ENCODE peak calls at places on chromosomes 13 and 19, in seven cellular contexts. C, G, Y, O, R, V and Z are unnamed samples.

GRCh38 chr19:49691243-49692101 is 556 bp downstream of the CPT1C start:
- DNase-seq in Y (peak; percentile 64), R (peak; percentile 72), G (no peak), C (no peak), V (peak; percentile 26), O (no peak), Z (peak; percentile 41)

GRCh38 chr13:109000207-109000606 is 370.8 kb downstream of the MYO16 start:
- DNase-seq in Y (no peak), R (no peak), O (no peak), V (no peak), G (no peak), C (no peak), Z (no peak)

GRCh38 chr13:46211116-46211515 is 612 bp upstream of the LRRC63 start:
- DNase-seq in G (peak; percentile 78), R (no peak), V (no peak), C (peak; percentile 45), Y (no peak), O (no peak), Z (no peak)

GRCh38 chr19:8158411-8159074 is 9.2 kb upstream of the FBN3 start:
- DNase-seq in R (no peak), O (peak; percentile 9), C (peak; percentile 26), V (peak; percentile 60), G (peak; percentile 70), Y (no peak), Z (peak; percentile 31)

GRCh38 chr19:56221851-56222250 is 19.8 kb downstream of the ZSCAN5C start:
- DNase-seq in Y (no peak), G (no peak), V (no peak), R (no peak), C (no peak), O (no peak), Z (no peak)

GRCh38 chr19:18379803-18380747 is 5.9 kb upstream of the GDF15 start:
- DNase-seq in Y (peak; percentile 76), O (peak; percentile 86), C (no peak), G (no peak), V (peak; percentile 59), R (peak; percentile 93), Z (no peak)

GRCh38 chr13:112346173-112346898 is 29.8 kb upstream of the SPACA7 start:
- DNase-seq in R (no peak), O (no peak), V (no peak), G (no peak), C (no peak), Y (no peak), Z (no peak)

GRCh38 chr13:106488671-106489070 is 46.8 kb downstream of the EFNB2 start:
- DNase-seq in V (no peak), C (no peak), Y (no peak), G (no peak), O (no peak), R (no peak), Z (no peak)

GRCh38 chr19:51059715-51060114 is 5.2 kb downstream of the KLK13 start:
- DNase-seq in R (no peak), O (no peak), V (no peak), G (no peak), C (no peak), Y (no peak), Z (no peak)

GRCh38 chr13:36718686-36719085 is 44.9 kb downstream of the SERTM1 start:
- DNase-seq in V (no peak), R (no peak), Y (no peak), O (no peak), G (no peak), C (no peak), Z (no peak)

GRCh38 chr19:17677002-17677401 is 11.2 kb downstream of the UNC13A start:
- DNase-seq in R (no peak), O (no peak), G (no peak), Y (no peak), C (no peak), V (no peak), Z (no peak)

DNA sequence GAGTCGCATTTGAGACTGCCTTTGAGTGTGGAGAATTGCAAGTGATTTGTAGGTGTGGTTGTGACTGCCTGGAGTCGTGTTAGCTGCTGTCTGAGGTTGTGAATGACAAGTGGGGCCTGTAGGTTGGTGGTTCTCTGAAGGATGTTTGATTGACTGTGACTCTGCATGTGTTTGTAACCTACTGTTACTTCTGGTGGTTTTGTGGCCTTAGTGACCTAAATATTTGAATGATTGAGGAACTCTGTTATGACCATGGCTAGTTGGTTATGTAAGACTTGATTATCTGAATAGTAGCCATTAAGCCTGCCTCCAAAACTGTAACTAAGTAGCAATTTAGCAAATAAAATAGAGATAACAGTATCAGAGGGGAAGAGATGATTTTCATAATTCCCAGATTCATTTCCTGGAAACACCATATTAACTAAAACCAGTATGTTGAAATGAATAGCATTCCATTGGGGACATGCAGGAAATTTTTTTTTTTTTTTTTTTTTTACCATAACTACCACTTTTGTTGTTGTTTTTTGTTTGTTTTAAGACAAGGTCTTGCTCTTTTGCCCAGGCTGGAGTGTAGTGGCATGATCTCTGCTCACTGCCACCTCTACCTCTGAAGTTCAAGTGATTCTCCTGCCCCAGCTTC is 846 bp downstream of the ZNF382 start:
- DNase-seq in O (no peak), G (no peak), R (no peak), V (no peak), C (no peak), Y (no peak), Z (no peak)
- H3K27ac ChIP-seq in O (peak overlapping the region; percentile 10), G (peak overlapping the region; percentile 91), R (peak overlapping the region; percentile 78), V (peak overlapping the region; percentile 72), C (peak overlapping the region; percentile 92), Y (peak overlapping the region; percentile 79), Z (peak overlapping the region; percentile 86)

GRCh38 chr19:3161453-3161852 is 17.1 kb upstream of the S1PR4 start:
- DNase-seq in O (no peak), V (no peak), R (no peak), Y (no peak), G (no peak), C (no peak), Z (no peak)
- H3K27ac ChIP-seq in O (no peak overlapping the region), V (no peak overlapping the region), R (no peak overlapping the region), Y (no peak overlapping the region), G (no peak overlapping the region), C (peak overlapping the region; percentile 49), Z (no peak overlapping the region)

DNA sequence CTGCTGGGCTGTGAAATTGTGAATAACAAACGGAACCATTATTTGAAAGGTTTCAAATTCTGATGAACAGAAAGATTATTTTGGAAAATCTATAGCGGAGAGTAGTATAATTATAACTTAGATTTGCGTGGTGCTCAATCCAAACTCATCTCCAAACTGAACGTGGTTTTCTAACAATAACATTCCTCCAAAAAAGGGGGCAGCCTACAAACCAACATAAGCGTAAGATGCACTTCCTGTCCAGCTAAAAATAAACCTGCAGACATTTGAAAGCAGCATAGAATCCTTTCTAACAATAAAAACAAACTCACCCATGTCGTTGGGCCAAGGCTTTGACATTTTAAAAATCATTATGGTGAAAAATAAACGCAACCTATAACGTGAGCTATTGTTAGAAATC is 178.4 kb downstream of the COL4A1 start:
- DNase-seq in Y (no peak), O (no peak), R (no peak), G (no peak), C (no peak), V (no peak), Z (no peak)
- H3K27ac ChIP-seq in Y (no peak overlapping the region), O (no peak overlapping the region), R (peak overlapping the region; percentile 69), G (no peak overlapping the region), C (no peak overlapping the region), V (peak overlapping the region; percentile 43), Z (no peak overlapping the region)

DNA sequence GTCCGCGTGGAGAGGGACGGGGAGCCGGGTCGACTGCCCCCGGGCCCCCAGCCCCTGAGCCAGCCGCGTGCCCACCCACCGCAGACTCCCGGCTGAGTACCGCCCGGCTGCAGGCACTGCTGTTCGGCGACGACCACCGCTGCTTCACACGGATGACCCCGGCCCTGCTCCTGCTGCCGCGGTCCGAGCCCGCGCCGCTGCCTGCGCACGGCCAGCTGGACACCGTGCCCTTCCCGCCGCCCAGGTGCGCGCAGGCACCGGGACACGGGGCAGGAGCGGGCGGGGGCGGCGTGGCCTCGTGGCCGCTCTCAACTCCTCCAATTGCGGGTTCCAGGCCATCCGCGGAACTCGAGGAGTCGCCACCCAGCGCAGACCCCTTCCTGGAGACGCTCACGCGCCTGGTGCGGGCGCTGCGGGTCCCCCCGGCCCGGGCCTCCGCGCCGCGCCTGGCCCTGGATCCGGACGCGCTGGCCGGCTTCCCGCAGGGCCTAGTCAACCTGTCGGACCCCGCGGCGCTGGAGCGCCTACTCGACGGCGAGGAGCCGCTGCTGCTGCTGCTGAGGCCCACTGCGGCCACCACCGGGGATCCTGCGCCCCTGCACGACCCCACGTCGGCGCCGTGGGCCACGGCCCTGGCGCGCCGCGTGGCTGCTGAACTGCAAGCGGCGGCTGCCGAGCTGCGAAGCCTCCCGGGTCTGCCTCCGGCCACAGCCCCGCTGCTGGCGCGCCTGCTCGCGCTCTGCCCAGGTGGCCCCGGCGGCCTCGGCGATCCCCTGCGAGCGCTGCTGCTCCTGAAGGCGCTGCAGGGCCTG is 1.8 kb downstream of the AMH start:
- DNase-seq in O (no peak), C (no peak), V (no peak), Y (no peak), G (no peak), R (no peak), Z (no peak)
- H3K27ac ChIP-seq in O (no peak overlapping the region), C (no peak overlapping the region), V (no peak overlapping the region), Y (no peak overlapping the region), G (no peak overlapping the region), R (peak overlapping the region; percentile 34), Z (no peak overlapping the region)

GRCh38 chr13:53092931-53093330 is 64.3 kb downstream of the OLFM4 start:
- DNase-seq in V (no peak), C (no peak), Y (no peak), R (no peak), O (no peak), G (no peak), Z (no peak)
- H3K27ac ChIP-seq in V (no peak overlapping the region), C (no peak overlapping the region), Y (no peak overlapping the region), R (no peak overlapping the region), O (no peak overlapping the region), G (no peak overlapping the region), Z (peak overlapping the region; percentile 30)

DNA sequence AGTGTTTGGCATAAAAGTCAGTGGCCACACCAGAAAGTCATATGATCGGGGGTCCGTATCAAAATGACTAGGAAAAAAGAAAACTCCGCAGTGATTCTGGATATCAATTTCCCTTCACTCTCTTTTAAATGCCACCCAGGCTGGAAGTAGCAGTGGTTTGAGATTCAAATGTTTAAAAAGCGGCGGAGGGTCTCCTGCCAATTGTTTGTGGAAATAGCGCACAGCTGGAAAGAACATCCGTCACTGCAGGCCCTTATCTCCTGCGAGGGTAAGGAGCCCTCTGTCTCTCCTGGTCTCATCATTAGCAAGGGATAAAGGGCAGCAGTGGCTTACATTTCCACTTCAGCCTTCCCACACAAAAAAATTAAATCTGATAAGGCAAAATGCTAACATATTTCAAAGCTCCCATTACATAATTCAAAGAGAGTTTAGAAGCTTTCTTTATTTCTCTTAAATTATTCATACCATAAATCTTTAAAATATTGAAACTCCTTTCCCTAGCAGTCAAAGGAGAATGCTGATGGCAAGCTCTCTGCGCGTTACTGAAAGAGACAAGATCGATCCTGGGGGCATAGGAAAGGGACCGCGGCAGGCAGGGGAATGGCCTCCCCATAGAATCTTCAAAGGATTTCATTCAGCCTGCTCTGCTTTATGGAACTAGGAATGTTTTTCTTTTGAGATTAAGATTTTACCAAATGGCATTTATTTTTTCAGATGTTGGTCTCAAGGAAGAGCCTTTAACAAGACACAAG is 35.0 kb downstream of the AMER2 start:
- DNase-seq in G (no peak), R (no peak), C (no peak), Y (no peak), O (no peak), V (no peak), Z (no peak)
- H3K27ac ChIP-seq in G (no peak overlapping the region), R (no peak overlapping the region), C (no peak overlapping the region), Y (no peak overlapping the region), O (no peak overlapping the region), V (no peak overlapping the region), Z (no peak overlapping the region)